ENCODE peak calls at places on chromosome 20, in nine cellular contexts. N, Y, I, G, H, U, R, A and O are unnamed samples.

GRCh38 chr20:37839432-37839827 is 63.5 kb upstream of the VSTM2L start:
- DNase-seq in N (no peak), Y (no peak), I (no peak), G (no peak), H (no peak), U (no peak), R (no peak), A (no peak), O (no peak)

GRCh38 chr20:35007413-35007812 is 51.7 kb downstream of the MYH7B start:
- DNase-seq in N (no peak), Y (no peak), I (peak; percentile 42), G (no peak), H (no peak), U (peak; percentile 9), R (no peak), A (no peak), O (no peak)

GRCh38 chr20:59248031-59248684 is 52.3 kb upstream of the EDN3 start:
- DNase-seq in N (no peak), Y (no peak), I (no peak), G (no peak), H (no peak), U (no peak), R (no peak), A (peak; percentile 22), O (no peak)

GRCh38 chr20:56360133-56360898 is 1.5 kb downstream of the FAM210B start:
- DNase-seq in N (no peak), Y (no peak), I (no peak), G (no peak), H (no peak), U (no peak), R (no peak), A (peak; percentile 20), O (no peak)

GRCh38 chr20:17848649-17849048 is 119.9 kb downstream of the SNX5 start:
- DNase-seq in N (no peak), Y (no peak), I (no peak), G (no peak), H (no peak), U (no peak), R (no peak), A (no peak), O (peak; percentile 67)

GRCh38 chr20:44033344-44033743 is 118.7 kb downstream of the TOX2 start:
- DNase-seq in N (no peak), Y (no peak), I (no peak), G (no peak), H (no peak), U (no peak), R (no peak), A (peak; percentile 51), O (peak; percentile 28)

GRCh38 chr20:1150218-1150617 is 31.8 kb downstream of the PSMF1 start:
- DNase-seq in N (no peak), Y (no peak), I (no peak), G (no peak), H (peak; percentile 28), U (no peak), R (no peak), A (peak; percentile 61), O (no peak)

GRCh38 chr20:43631598-43631997 is 35.3 kb upstream of the MYBL2 start:
- DNase-seq in N (no peak), Y (no peak), I (no peak), G (no peak), H (no peak), U (no peak), R (no peak), A (no peak), O (no peak)

GRCh38 chr20:64121586-64121985 is 14.2 kb upstream of the NPBWR2 start:
- DNase-seq in N (no peak), Y (no peak), I (peak; percentile 16), G (no peak), H (no peak), U (no peak), R (no peak), A (no peak), O (no peak)

GRCh38 chr20:41476013-41476441 is 109.4 kb upstream of the EMILIN3 start:
- DNase-seq in N (no peak), Y (no peak), I (no peak), G (no peak), H (no peak), U (peak; percentile 68), R (no peak), A (peak; percentile 28), O (no peak)

GRCh38 chr20:24638546-24639166 is 169.2 kb downstream of the SYNDIG1 start:
- DNase-seq in N (no peak), Y (no peak), I (no peak), G (no peak), H (no peak), U (no peak), R (no peak), A (no peak), O (no peak)

GRCh38 chr20:3821996-3822395 is 1.6 kb downstream of the AP5S1 start:
- DNase-seq in N (no peak), Y (no peak), I (no peak), G (no peak), H (no peak), U (no peak), R (no peak), A (no peak), O (no peak)

GRCh38 chr20:4469910-4470309 is 251.8 kb upstream of the PRND start:
- DNase-seq in N (no peak), Y (no peak), I (no peak), G (no peak), H (no peak), U (no peak), R (no peak), A (no peak), O (no peak)

GRCh38 chr20:63582382-63583063 is 8.5 kb upstream of the HELZ2 start:
- DNase-seq in N (no peak), Y (no peak), I (no peak), G (no peak), H (no peak), U (no peak), R (no peak), A (no peak), O (no peak)

GRCh38 chr20:57974863-57975262 is 253.6 kb downstream of the ANKRD60 start:
- DNase-seq in N (no peak), Y (no peak), I (no peak), G (no peak), H (no peak), U (no peak), R (no peak), A (no peak), O (no peak)

GRCh38 chr20:341682-342081 is 5.2 kb upstream of the NRSN2 start:
- DNase-seq in N (no peak), Y (no peak), I (no peak), G (no peak), H (peak; percentile 81), U (no peak), R (no peak), A (peak; percentile 96), O (no peak)

GRCh38 chr20:49579874-49580817 is 12.2 kb upstream of the PTGIS start:
- DNase-seq in N (no peak), Y (no peak), I (peak; percentile 56), G (no peak), H (no peak), U (no peak), R (no peak), A (no peak), O (no peak)

GRCh38 chr20:32470025-32470861 is 112.1 kb downstream of the ASXL1 start:
- DNase-seq in N (peak; percentile 72), Y (no peak), I (no peak), G (no peak), H (peak; percentile 47), U (peak; percentile 25), R (peak; percentile 68), A (peak; percentile 75), O (peak; percentile 70)

GRCh38 chr20:43925215-43925614 is 10.6 kb downstream of the TOX2 start:
- DNase-seq in N (no peak), Y (no peak), I (no peak), G (peak; percentile 79), H (peak; percentile 78), U (no peak), R (no peak), A (no peak), O (peak; percentile 56)

GRCh38 chr20:25539742-25540201 is 45.6 kb downstream of the NINL start:
- DNase-seq in N (no peak), Y (no peak), I (no peak), G (no peak), H (no peak), U (no peak), R (no peak), A (peak; percentile 40), O (no peak)